ENCODE peak calls at places on chromosome 12, in ten cellular contexts. One of them, this sample, is unnamed.

GRCh38 chr12:91183565-91183964 is 948 bp upstream of the DCN start:
- DNase-seq in lung: no peak
- DNase-seq in colonic mucosa: no peak
- DNase-seq in mammary epithelial cell: no peak
- DNase-seq in upper lobe of left lung: no peak
- DNase-seq in HL-60: no peak
- DNase-seq in osteoblast: no peak
- DNase-seq in dorsolateral prefrontal cortex: no peak
- DNase-seq in iPS DF 6.9: no peak
- DNase-seq in Panc1: no peak
- DNase-seq in this sample: no peak

GRCh38 chr12:51339750-51340149 is 6.7 kb downstream of the CELA1 start:
- DNase-seq in lung: no peak
- DNase-seq in colonic mucosa: no peak
- DNase-seq in mammary epithelial cell: no peak
- DNase-seq in upper lobe of left lung: no peak
- DNase-seq in HL-60: no peak
- DNase-seq in osteoblast: no peak
- DNase-seq in dorsolateral prefrontal cortex: no peak
- DNase-seq in iPS DF 6.9: no peak
- DNase-seq in Panc1: no peak
- DNase-seq in this sample: no peak

GRCh38 chr12:5276327-5276880 is 155.5 kb upstream of the NTF3 start:
- DNase-seq in lung: no peak
- DNase-seq in colonic mucosa: peak; percentile 7
- DNase-seq in mammary epithelial cell: peak; percentile 33
- DNase-seq in upper lobe of left lung: no peak
- DNase-seq in HL-60: no peak
- DNase-seq in osteoblast: no peak
- DNase-seq in dorsolateral prefrontal cortex: no peak
- DNase-seq in iPS DF 6.9: no peak
- DNase-seq in Panc1: no peak
- DNase-seq in this sample: no peak

GRCh38 chr12:116282371-116283286 is 5.1 kb upstream of the MED13L start:
- DNase-seq in lung: no peak
- DNase-seq in colonic mucosa: no peak
- DNase-seq in mammary epithelial cell: no peak
- DNase-seq in upper lobe of left lung: no peak
- DNase-seq in HL-60: peak; percentile 53
- DNase-seq in osteoblast: peak; percentile 71
- DNase-seq in dorsolateral prefrontal cortex: no peak
- DNase-seq in iPS DF 6.9: no peak
- DNase-seq in Panc1: no peak
- DNase-seq in this sample: no peak

GRCh38 chr12:132315951-132316350 is 13.4 kb downstream of the GALNT9 start:
- DNase-seq in lung: no peak
- DNase-seq in colonic mucosa: no peak
- DNase-seq in mammary epithelial cell: no peak
- DNase-seq in upper lobe of left lung: no peak
- DNase-seq in HL-60: no peak
- DNase-seq in osteoblast: no peak
- DNase-seq in dorsolateral prefrontal cortex: peak; percentile 8
- DNase-seq in iPS DF 6.9: no peak
- DNase-seq in Panc1: no peak
- DNase-seq in this sample: no peak

GRCh38 chr12:53975019-53975815 is 463 bp upstream of the HOTAIR start:
- DNase-seq in lung: no peak
- DNase-seq in colonic mucosa: no peak
- DNase-seq in mammary epithelial cell: no peak
- DNase-seq in upper lobe of left lung: no peak
- DNase-seq in HL-60: no peak
- DNase-seq in osteoblast: no peak
- DNase-seq in dorsolateral prefrontal cortex: no peak
- DNase-seq in iPS DF 6.9: no peak
- DNase-seq in Panc1: no peak
- DNase-seq in this sample: no peak

GRCh38 chr12:19167708-19168107 is 38.2 kb downstream of the PLEKHA5 start:
- DNase-seq in lung: no peak
- DNase-seq in colonic mucosa: no peak
- DNase-seq in mammary epithelial cell: no peak
- DNase-seq in upper lobe of left lung: no peak
- DNase-seq in HL-60: no peak
- DNase-seq in osteoblast: no peak
- DNase-seq in dorsolateral prefrontal cortex: no peak
- DNase-seq in iPS DF 6.9: no peak
- DNase-seq in Panc1: no peak
- DNase-seq in this sample: no peak

GRCh38 chr12:124685689-124685993 is 118.2 kb upstream of the NCOR2 start:
- DNase-seq in lung: no peak
- DNase-seq in colonic mucosa: no peak
- DNase-seq in mammary epithelial cell: peak; percentile 39
- DNase-seq in upper lobe of left lung: no peak
- DNase-seq in HL-60: no peak
- DNase-seq in osteoblast: peak; percentile 82
- DNase-seq in dorsolateral prefrontal cortex: no peak
- DNase-seq in iPS DF 6.9: no peak
- DNase-seq in Panc1: no peak
- DNase-seq in this sample: no peak

GRCh38 chr12:87280356-87280755 is 748.8 kb downstream of the C12orf50 start:
- DNase-seq in lung: no peak
- DNase-seq in colonic mucosa: no peak
- DNase-seq in mammary epithelial cell: no peak
- DNase-seq in upper lobe of left lung: no peak
- DNase-seq in HL-60: no peak
- DNase-seq in osteoblast: no peak
- DNase-seq in dorsolateral prefrontal cortex: no peak
- DNase-seq in iPS DF 6.9: no peak
- DNase-seq in Panc1: no peak
- DNase-seq in this sample: no peak

GRCh38 chr12:12070674-12071661 is at the start of gene BCL2L14:
- DNase-seq in lung: no peak
- DNase-seq in colonic mucosa: peak; percentile 71
- DNase-seq in mammary epithelial cell: no peak
- DNase-seq in upper lobe of left lung: no peak
- DNase-seq in HL-60: no peak
- DNase-seq in osteoblast: no peak
- DNase-seq in dorsolateral prefrontal cortex: no peak
- DNase-seq in iPS DF 6.9: no peak
- DNase-seq in Panc1: no peak
- DNase-seq in this sample: no peak

GRCh38 chr12:118361889-118362288 is 10.8 kb downstream of the TAOK3 start:
- DNase-seq in lung: no peak
- DNase-seq in colonic mucosa: no peak
- DNase-seq in mammary epithelial cell: no peak
- DNase-seq in upper lobe of left lung: no peak
- DNase-seq in HL-60: peak; percentile 47
- DNase-seq in osteoblast: no peak
- DNase-seq in dorsolateral prefrontal cortex: no peak
- DNase-seq in iPS DF 6.9: no peak
- DNase-seq in Panc1: no peak
- DNase-seq in this sample: no peak

DNA sequence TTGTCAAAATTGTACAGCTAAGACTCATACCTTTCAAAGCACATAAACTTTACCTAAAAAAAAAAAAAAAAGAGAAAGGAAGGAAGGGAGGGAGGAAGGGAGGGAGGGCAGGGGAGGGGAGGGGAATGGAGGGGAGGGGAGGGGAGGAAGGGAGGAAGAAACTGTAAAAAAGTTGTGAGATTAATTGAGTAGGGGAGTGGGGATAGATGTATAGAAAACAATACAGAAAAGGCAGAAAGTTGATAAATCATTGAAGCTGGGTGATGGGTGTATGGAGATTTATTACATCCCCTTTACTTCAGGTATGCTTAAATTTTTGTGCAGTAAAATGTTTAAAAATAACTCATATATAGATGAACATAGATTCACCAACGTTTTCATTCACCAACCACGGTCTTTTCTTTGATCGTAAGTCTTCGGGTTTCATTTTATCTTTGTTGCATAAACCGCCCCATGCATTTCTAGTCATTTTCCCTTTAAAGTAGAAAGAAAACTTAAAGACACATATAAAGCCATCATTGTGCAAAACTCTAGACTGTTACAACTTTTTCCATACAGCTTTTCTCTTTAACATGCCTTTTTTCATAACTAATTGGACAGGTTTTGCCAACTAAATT is 191.2 kb upstream of the KRR1 start:
- DNase-seq in lung: no peak
- DNase-seq in colonic mucosa: no peak
- DNase-seq in mammary epithelial cell: no peak
- DNase-seq in upper lobe of left lung: no peak
- DNase-seq in HL-60: no peak
- DNase-seq in osteoblast: no peak
- DNase-seq in dorsolateral prefrontal cortex: no peak
- DNase-seq in iPS DF 6.9: no peak
- DNase-seq in Panc1: no peak
- DNase-seq in this sample: no peak
- H3K27ac ChIP-seq in lung: no peak overlapping the region
- H3K27ac ChIP-seq in colonic mucosa: no peak overlapping the region
- H3K27ac ChIP-seq in mammary epithelial cell: no peak overlapping the region
- H3K27ac ChIP-seq in upper lobe of left lung: no peak overlapping the region
- H3K27ac ChIP-seq in HL-60: no peak overlapping the region
- H3K27ac ChIP-seq in osteoblast: no peak overlapping the region
- H3K27ac ChIP-seq in dorsolateral prefrontal cortex: no peak overlapping the region
- H3K27ac ChIP-seq in iPS DF 6.9: no peak overlapping the region
- H3K27ac ChIP-seq in Panc1: peak overlapping the region; percentile 100
- H3K27ac ChIP-seq in this sample: no peak overlapping the region

DNA sequence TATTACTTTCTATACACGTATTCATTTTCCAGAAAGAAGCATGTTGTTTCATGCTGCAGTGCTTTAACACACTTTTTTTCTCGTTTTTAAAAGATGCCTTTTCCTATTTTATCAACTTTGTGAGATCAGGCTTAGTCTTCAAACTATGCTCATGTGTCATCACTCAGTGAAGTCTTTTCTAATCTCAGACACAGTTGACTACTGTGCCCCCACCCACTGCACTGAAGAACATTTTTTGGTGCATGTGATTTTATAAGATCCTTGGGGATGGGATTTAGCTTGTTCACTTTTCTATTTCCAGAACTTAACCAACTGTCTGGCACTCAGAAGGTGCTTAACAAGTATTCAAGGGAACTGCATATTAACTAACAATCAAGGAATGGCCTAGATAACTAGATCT is 85.5 kb downstream of the CDK17 start:
- DNase-seq in lung: no peak
- DNase-seq in colonic mucosa: no peak
- DNase-seq in mammary epithelial cell: no peak
- DNase-seq in upper lobe of left lung: no peak
- DNase-seq in HL-60: no peak
- DNase-seq in osteoblast: peak; percentile 54
- DNase-seq in dorsolateral prefrontal cortex: no peak
- DNase-seq in iPS DF 6.9: no peak
- DNase-seq in Panc1: no peak
- DNase-seq in this sample: no peak
- H3K27ac ChIP-seq in lung: no peak overlapping the region
- H3K27ac ChIP-seq in colonic mucosa: no peak overlapping the region
- H3K27ac ChIP-seq in mammary epithelial cell: no peak overlapping the region
- H3K27ac ChIP-seq in upper lobe of left lung: no peak overlapping the region
- H3K27ac ChIP-seq in HL-60: no peak overlapping the region
- H3K27ac ChIP-seq in osteoblast: no peak overlapping the region
- H3K27ac ChIP-seq in dorsolateral prefrontal cortex: peak overlapping the region; percentile 20
- H3K27ac ChIP-seq in iPS DF 6.9: no peak overlapping the region
- H3K27ac ChIP-seq in Panc1: no peak overlapping the region
- H3K27ac ChIP-seq in this sample: peak overlapping the region; percentile 93

DNA sequence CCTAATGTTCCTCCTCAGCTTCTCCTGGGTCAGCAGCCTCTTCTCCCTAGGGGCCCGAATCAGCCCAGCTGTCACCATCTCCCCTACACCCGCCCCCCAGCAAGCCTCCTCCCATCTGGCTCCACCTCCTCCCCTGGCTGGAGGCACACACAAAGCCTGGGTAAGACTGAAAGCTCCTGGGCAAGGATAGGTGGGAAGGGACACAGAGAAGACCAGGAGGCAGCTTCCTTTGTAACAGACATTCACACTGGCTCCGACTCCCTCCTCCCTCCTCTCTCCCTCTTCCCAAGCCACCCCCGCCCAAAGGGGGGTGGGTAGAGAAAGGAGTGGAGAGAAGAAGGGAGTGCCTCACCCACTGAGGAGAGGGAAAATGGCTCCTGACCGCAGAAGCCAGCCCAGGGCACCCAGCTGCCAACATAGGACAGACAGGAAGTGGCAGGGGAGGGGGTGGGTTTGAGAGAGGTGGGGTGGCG is 4.0 kb downstream of the CHD4 start:
- DNase-seq in lung: no peak
- DNase-seq in colonic mucosa: peak; percentile 29
- DNase-seq in mammary epithelial cell: peak; percentile 20
- DNase-seq in upper lobe of left lung: peak; percentile 29
- DNase-seq in HL-60: peak; percentile 72
- DNase-seq in osteoblast: peak; percentile 92
- DNase-seq in dorsolateral prefrontal cortex: no peak
- DNase-seq in iPS DF 6.9: no peak
- DNase-seq in Panc1: no peak
- DNase-seq in this sample: no peak
- H3K27ac ChIP-seq in lung: peak overlapping the region; percentile 32
- H3K27ac ChIP-seq in colonic mucosa: no peak overlapping the region
- H3K27ac ChIP-seq in mammary epithelial cell: no peak overlapping the region
- H3K27ac ChIP-seq in upper lobe of left lung: peak overlapping the region; percentile 57
- H3K27ac ChIP-seq in HL-60: peak overlapping the region; percentile 47
- H3K27ac ChIP-seq in osteoblast: peak overlapping the region; percentile 9
- H3K27ac ChIP-seq in dorsolateral prefrontal cortex: peak overlapping the region; percentile 36
- H3K27ac ChIP-seq in iPS DF 6.9: no peak overlapping the region
- H3K27ac ChIP-seq in Panc1: no peak overlapping the region
- H3K27ac ChIP-seq in this sample: peak overlapping the region; percentile 17

DNA sequence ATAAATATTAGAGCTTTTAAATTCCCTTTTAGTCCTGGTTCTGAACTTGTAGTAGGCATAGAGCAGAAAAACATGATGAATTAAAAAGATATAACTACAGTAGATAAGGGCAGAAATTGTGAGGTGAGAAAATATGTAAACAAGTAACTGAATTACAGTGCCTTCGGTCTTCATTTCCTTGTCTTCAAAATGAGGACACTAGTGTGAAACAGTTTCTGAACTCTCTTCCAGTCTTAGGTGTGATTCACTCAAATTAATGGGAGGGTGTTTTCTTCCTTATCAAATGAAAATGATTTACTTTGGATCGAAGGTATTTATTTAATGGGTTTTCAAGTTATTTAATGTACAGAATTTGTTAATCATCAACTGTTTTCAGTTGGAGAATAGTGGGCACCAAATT is 1.5 kb downstream of the FGD4 start:
- DNase-seq in lung: no peak
- DNase-seq in colonic mucosa: no peak
- DNase-seq in mammary epithelial cell: no peak
- DNase-seq in upper lobe of left lung: no peak
- DNase-seq in HL-60: no peak
- DNase-seq in osteoblast: no peak
- DNase-seq in dorsolateral prefrontal cortex: no peak
- DNase-seq in iPS DF 6.9: no peak
- DNase-seq in Panc1: no peak
- DNase-seq in this sample: no peak
- H3K27ac ChIP-seq in lung: no peak overlapping the region
- H3K27ac ChIP-seq in colonic mucosa: peak overlapping the region; percentile 97
- H3K27ac ChIP-seq in mammary epithelial cell: peak overlapping the region; percentile 90
- H3K27ac ChIP-seq in upper lobe of left lung: peak overlapping the region; percentile 88
- H3K27ac ChIP-seq in HL-60: no peak overlapping the region
- H3K27ac ChIP-seq in osteoblast: no peak overlapping the region
- H3K27ac ChIP-seq in dorsolateral prefrontal cortex: no peak overlapping the region
- H3K27ac ChIP-seq in iPS DF 6.9: no peak overlapping the region
- H3K27ac ChIP-seq in Panc1: peak overlapping the region; percentile 72
- H3K27ac ChIP-seq in this sample: peak overlapping the region; percentile 92

This sample was measured in epithelial cell of prostate.